ENCODE peak calls at places on chromosome 12, in six cellular contexts. F is cardiac muscle cell, Q is tibial artery, I is fibroblast of the aortic adventitia, G is HAP-1, E is AG09309. S is an unnamed sample.

GRCh38 chr12:2643736-2644135 is 151.0 kb upstream of the FKBP4 start:
- DNase-seq in G (no peak), E (no peak), Q (peak), F (no peak), I (no peak), S (no peak)

GRCh38 chr12:71846322-71846940 is 6.9 kb downstream of the TBC1D15 start:
- DNase-seq in F (peak), Q (no peak), I (peak), G (peak), E (no peak), S (peak)

GRCh38 chr12:92356405-92356804 is 210.8 kb upstream of the BTG1 start:
- DNase-seq in Q (no peak), E (no peak), G (no peak), I (peak), F (no peak), S (no peak)

GRCh38 chr12:79935624-79936040 is 735 bp upstream of the PPP1R12A start:
- DNase-seq in G (peak), E (no peak), F (no peak), Q (no peak), I (no peak), S (peak)

GRCh38 chr12:76871751-76872150 is 7.1 kb downstream of the CSRP2 start:
- DNase-seq in G (no peak), Q (no peak), I (peak), F (no peak), E (no peak), S (no peak)

GRCh38 chr12:66388512-66388911 is 86.2 kb downstream of the HELB start:
- DNase-seq in F (no peak), G (no peak), Q (no peak), E (no peak), I (no peak), S (no peak)

GRCh38 chr12:97630875-97631274 is 168.3 kb downstream of the RMST start:
- DNase-seq in Q (no peak), I (no peak), G (no peak), F (no peak), E (no peak), S (no peak)

GRCh38 chr12:107322063-107322462 is 228.7 kb upstream of the CRY1 start:
- DNase-seq in G (no peak), I (no peak), Q (no peak), F (no peak), E (no peak), S (no peak)

GRCh38 chr12:119229837-119230236 is 51.1 kb downstream of the HSPB8 start:
- DNase-seq in Q (no peak), G (peak), F (peak), E (no peak), I (peak), S (peak)

GRCh38 chr12:116760621-116761020 is 22.5 kb downstream of the RNFT2 start:
- DNase-seq in G (no peak), Q (no peak), E (no peak), I (no peak), F (no peak), S (no peak)

GRCh38 chr12:89135976-89136634 is 216.2 kb downstream of the DUSP6 start:
- DNase-seq in Q (no peak), I (peak), E (no peak), F (no peak), G (no peak), S (no peak)

GRCh38 chr12:132804426-132804861 is 24.2 kb downstream of the GOLGA3 start:
- DNase-seq in Q (no peak), F (no peak), E (no peak), I (no peak), G (no peak), S (no peak)

DNA sequence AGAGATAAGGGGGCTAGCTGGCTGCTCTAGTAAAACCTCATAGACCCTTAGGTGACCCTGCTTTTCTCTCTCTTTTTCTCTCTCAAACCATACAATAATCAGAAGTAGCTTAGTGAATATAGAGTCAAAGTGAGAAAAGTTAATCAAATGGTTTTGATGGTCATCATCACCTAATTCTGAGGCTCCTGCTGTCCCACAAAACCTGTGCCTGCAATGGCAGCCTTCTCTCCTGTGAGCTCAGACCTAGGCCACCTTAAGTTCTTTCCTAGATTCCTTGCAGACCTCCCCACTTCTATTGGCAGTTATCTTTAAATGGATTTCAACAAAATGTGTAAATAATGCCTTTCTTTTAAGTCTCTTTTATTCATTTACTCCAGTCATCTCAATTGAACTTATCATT is 1.5 kb upstream of the RPAP3 start:
- DNase-seq in E (no peak), F (no peak), G (no peak), I (no peak), Q (no peak), S (no peak)
- H3K4me3 ChIP-seq in E (no peak), F (no peak), G (no peak), I (no peak), Q (no peak), S (no peak)

DNA sequence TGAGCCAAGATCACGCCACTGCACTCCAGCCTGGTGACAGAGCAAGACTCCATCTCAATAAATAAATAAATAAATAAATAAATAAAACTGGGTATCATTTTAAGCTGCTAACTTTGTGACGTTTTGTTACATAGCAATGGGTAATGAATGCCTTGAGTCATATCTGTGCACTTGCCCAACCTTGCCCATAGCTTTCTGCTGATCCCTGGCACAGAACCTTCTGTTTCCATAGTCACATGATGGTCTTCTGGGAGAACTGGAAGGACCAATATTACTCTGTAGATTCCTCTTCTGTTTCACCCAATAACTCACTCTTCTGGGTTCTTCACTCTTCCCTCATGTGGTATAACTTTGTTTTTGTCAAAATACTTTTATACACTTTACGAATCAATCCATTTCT is 140.8 kb downstream of the SCARB1 start:
- DNase-seq in F (no peak), I (no peak), G (no peak), E (no peak), Q (no peak), S (no peak)
- H3K4me3 ChIP-seq in F (no peak), I (no peak), G (no peak), E (no peak), Q (no peak), S (no peak)

GRCh38 chr12:53223391-53224267 is 8.4 kb downstream of the RARG start:
- DNase-seq in Q (peak), I (peak), E (no peak), F (peak), G (no peak), S (peak)
- H3K4me3 ChIP-seq in Q (no peak), I (no peak), E (no peak), F (no peak), G (no peak), S (no peak)

GRCh38 chr12:57941165-57941894 is at the start of gene ATP23:
- DNase-seq in Q (peak), F (peak), G (peak), E (peak), I (peak), S (peak)

GRCh38 chr12:57940052-57940914 is 1.1 kb upstream of the ATP23 start:
- DNase-seq in Q (no peak), G (no peak), F (no peak), I (no peak), E (no peak), S (no peak)

GRCh38 chr12:57944313-57945023 is 3.1 kb downstream of the ATP23 start:
- DNase-seq in E (no peak), Q (no peak), F (no peak), I (no peak), G (no peak), S (no peak)

GRCh38 chr12:57940915-57941164 is 527 bp upstream of the ATP23 start:
- DNase-seq in I (no peak), G (no peak), E (no peak), F (no peak), Q (no peak), S (no peak)

DNA sequence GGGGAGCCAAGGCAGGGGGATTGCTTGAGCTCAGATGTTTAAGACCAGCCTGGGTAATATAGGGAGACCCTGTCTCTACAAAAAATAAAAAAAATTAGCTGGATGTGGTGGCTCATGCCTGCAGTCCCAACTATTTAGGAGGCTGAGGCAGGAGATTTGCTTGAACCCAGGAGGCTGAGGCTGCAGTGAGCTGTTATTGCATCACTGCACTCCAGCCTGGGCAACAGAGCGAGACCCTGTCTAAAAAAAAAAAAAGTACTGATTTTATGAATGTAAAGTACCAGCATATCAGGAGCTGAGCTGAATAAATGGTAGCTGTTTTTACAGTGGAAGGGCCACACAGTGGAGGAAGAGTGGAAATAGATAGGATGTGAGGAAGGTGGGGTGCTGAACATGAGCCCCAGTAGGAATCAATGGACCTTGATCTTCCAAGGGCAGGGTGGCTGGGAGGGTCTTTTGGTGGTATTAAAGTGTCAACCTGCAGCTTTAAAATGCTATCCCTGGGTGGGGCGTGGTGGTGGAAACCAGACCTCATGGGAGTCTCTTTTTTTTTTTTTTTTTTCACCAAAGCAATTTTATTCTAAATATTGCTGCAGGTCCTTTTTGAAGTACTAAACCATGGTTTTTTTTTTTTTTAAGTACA is 2.2 kb downstream of the ATP23 start:
- DNase-seq in F (no peak), E (no peak), Q (no peak), I (no peak), G (no peak), S (no peak)
- H3K4me3 ChIP-seq in F (no peak), E (no peak), Q (no peak), I (no peak), G (no peak), S (no peak)

DNA sequence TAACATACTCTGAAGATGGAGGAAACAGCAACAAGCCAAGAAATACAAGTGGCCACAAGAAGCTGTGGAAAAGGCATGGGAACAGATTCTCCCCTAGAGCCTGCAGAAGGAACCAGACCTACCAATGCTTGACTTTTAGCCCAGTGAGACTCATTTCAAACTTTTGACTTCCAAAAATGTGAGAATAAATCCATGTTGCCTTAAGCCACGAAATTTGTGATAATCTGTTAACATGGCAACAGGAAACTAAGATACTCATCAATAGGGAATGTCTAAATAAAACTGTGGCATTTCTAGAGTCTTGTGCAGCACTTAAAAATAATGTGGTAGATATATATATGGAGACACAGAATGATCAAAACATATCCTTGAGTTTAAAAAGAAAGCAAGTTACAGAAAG is 12.1 kb downstream of the HECTD4 start:
- DNase-seq in I (no peak), Q (no peak), E (no peak), G (no peak), F (peak), S (peak)
- H3K4me3 ChIP-seq in I (no peak), Q (no peak), E (no peak), G (no peak), F (no peak), S (no peak)

GRCh38 chr12:122891661-122892525 is 4.0 kb downstream of the VPS37B start:
- DNase-seq in I (no peak), E (peak), Q (no peak), G (peak), F (peak), S (peak)
- H3K4me3 ChIP-seq in I (no peak), E (peak), Q (peak), G (peak), F (peak), S (no peak)

GRCh38 chr12:22709292-22709691 is 84.3 kb downstream of the ETNK1 start:
- DNase-seq in E (no peak), Q (no peak), F (peak), G (no peak), I (peak), S (peak)
- H3K4me3 ChIP-seq in E (no peak), Q (peak), F (no peak), G (no peak), I (no peak), S (no peak)

GRCh38 chr12:29794869-29795268 is 11.1 kb upstream of the TMTC1 start:
- DNase-seq in G (peak), E (no peak), F (no peak), I (peak), Q (no peak), S (no peak)
- H3K4me3 ChIP-seq in G (no peak), E (no peak), F (no peak), I (no peak), Q (no peak), S (no peak)

GRCh38 chr12:28191690-28192089 is 1.4 kb downstream of the CCDC91 start:
- DNase-seq in Q (no peak), G (peak), I (peak), F (peak), E (no peak), S (peak)

GRCh38 chr12:28191018-28191595 is 851 bp downstream of the CCDC91 start:
- DNase-seq in Q (no peak), I (no peak), F (no peak), G (no peak), E (no peak), S (no peak)

GRCh38 chr12:28192145-28192544 is 1.9 kb downstream of the CCDC91 start:
- DNase-seq in I (no peak), E (no peak), Q (no peak), G (no peak), F (no peak), S (no peak)

GRCh38 chr12:28190321-28191017 is at the start of gene CCDC91:
- DNase-seq in Q (peak), F (peak), G (peak), I (peak), E (peak), S (peak)

DNA sequence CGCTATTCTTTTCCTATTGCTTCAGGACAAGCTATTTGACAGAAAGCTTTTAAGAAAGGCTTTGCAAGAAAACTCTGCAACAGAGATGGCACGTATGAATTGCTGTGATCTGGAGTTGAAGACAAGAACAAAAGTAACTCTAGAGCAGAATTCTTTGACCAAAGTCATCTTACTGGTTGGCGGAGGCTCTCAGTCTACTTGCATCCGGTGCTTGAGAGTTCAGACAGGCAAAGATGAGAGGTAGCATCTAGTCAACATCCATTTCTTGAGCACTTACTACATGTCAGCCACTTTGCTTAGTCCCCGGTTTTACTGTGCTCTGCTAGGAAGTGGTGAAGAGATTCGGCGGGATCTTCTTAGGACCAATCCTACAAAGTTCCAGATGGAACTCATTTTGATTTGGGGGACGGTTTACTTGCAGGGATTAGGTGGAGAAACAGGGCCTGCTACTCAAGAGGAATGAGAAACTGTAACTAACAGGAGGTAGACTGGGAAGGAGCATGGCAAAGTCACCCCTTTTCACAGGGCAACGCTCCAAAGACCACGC is 409 bp upstream of the CCDC91 start:
- DNase-seq in G (no peak), Q (no peak), F (no peak), I (no peak), E (no peak), S (no peak)
- H3K4me3 ChIP-seq in G (peak), Q (peak), F (peak), I (peak), E (peak), S (peak)